ENCODE peak calls at places on chromosomes 1 and 21, in seven cellular contexts. L, Y, C, H, M, W and X are unnamed samples.

GRCh38 chr1:48203287-48203900 is 19.1 kb upstream of the SLC5A9 start:
- DNase-seq in L (peak), Y (no peak), C (peak), H (peak), M (no peak), W (no peak), X (no peak)

GRCh38 chr1:94063379-94063778 is 57.6 kb downstream of the ABCA4 start:
- DNase-seq in L (peak), Y (no peak), C (peak), H (no peak), M (peak), W (peak), X (no peak)

GRCh38 chr1:235503333-235504121 is 725 bp downstream of the B3GALNT2 start:
- DNase-seq in L (peak), Y (no peak), C (peak), H (peak), M (peak), W (peak), X (peak)

GRCh38 chr1:116722016-116722838 is 32.0 kb upstream of the CD2 start:
- DNase-seq in L (peak), Y (no peak), C (no peak), H (peak), M (no peak), W (no peak), X (no peak)

GRCh38 chr1:201069636-201070035 is 42.6 kb downstream of the CACNA1S start:
- DNase-seq in L (no peak), Y (no peak), C (no peak), H (no peak), M (no peak), W (no peak), X (no peak)

GRCh38 chr1:66532798-66533783 is 862 bp upstream of the SGIP1 start:
- DNase-seq in L (peak), Y (no peak), C (peak), H (no peak), M (peak), W (no peak), X (peak)

GRCh38 chr1:210400043-210400840 is 71.5 kb downstream of the HHAT start:
- DNase-seq in L (peak), Y (peak), C (peak), H (peak), M (peak), W (peak), X (peak)

GRCh38 chr1:181334724-181335123 is 148.6 kb upstream of the CACNA1E start:
- DNase-seq in L (no peak), Y (no peak), C (no peak), H (no peak), M (no peak), W (no peak), X (no peak)

GRCh38 chr21:25912402-25912746 is 177.6 kb downstream of the GABPA start:
- DNase-seq in L (no peak), Y (no peak), C (no peak), H (no peak), M (no peak), W (no peak), X (no peak)

GRCh38 chr1:34870395-34870794 is 10.8 kb upstream of the SMIM12 start:
- DNase-seq in L (no peak), Y (no peak), C (no peak), H (no peak), M (no peak), W (no peak), X (no peak)

GRCh38 chr1:101291562-101292035 is 54.8 kb downstream of the S1PR1 start:
- DNase-seq in L (peak), Y (no peak), C (peak), H (peak), M (peak), W (no peak), X (peak)

GRCh38 chr1:12715896-12716437 is at the start of gene AADACL3:
- DNase-seq in L (no peak), Y (no peak), C (no peak), H (peak), M (no peak), W (no peak), X (no peak)

GRCh38 chr21:34279883-34280282 is 83.9 kb upstream of the KCNE2 start:
- DNase-seq in L (peak), Y (no peak), C (no peak), H (peak), M (no peak), W (no peak), X (no peak)

GRCh38 chr21:34330055-34330454 is 33.8 kb upstream of the KCNE2 start:
- DNase-seq in L (no peak), Y (no peak), C (no peak), H (no peak), M (no peak), W (no peak), X (no peak)

GRCh38 chr1:9840176-9840575 is 16.4 kb upstream of the CLSTN1 start:
- DNase-seq in L (peak), Y (no peak), C (no peak), H (peak), M (no peak), W (no peak), X (peak)

GRCh38 chr21:37257526-37257966 is 9.6 kb downstream of the VPS26C start:
- DNase-seq in L (no peak), Y (peak), C (peak), H (no peak), M (peak), W (no peak), X (peak)

GRCh38 chr1:150552692-150553278 is 3.6 kb downstream of the ADAMTSL4 start:
- DNase-seq in L (no peak), Y (no peak), C (no peak), H (no peak), M (no peak), W (no peak), X (no peak)

GRCh38 chr1:215637041-215637573 is 70.0 kb downstream of the KCTD3 start:
- DNase-seq in L (peak), Y (no peak), C (peak), H (peak), M (no peak), W (peak), X (peak)

GRCh38 chr1:158434755-158435154 is 8.7 kb upstream of the OR10K2 start:
- DNase-seq in L (no peak), Y (no peak), C (no peak), H (no peak), M (no peak), W (no peak), X (no peak)

GRCh38 chr1:13593511-13594131 is 10.0 kb downstream of the PDPN start:
- DNase-seq in L (peak), Y (no peak), C (peak), H (peak), M (no peak), W (peak), X (peak)

GRCh38 chr1:53311104-53311908 is 16.6 kb downstream of the LRP8 start:
- DNase-seq in L (no peak), Y (no peak), C (no peak), H (no peak), M (no peak), W (no peak), X (no peak)

GRCh38 chr21:43284700-43285099 is 115.9 kb downstream of the CRYAA start:
- DNase-seq in L (no peak), Y (no peak), C (no peak), H (no peak), M (no peak), W (no peak), X (no peak)

GRCh38 chr1:2099871-2100774 is 49.9 kb downstream of the PRKCZ start:
- DNase-seq in L (no peak), Y (no peak), C (no peak), H (no peak), M (no peak), W (no peak), X (peak)

GRCh38 chr1:189429610-189430009 is 1048.1 kb downstream of the BRINP3 start:
- DNase-seq in L (peak), Y (no peak), C (peak), H (peak), M (peak), W (no peak), X (no peak)

GRCh38 chr1:43979528-43980254 is 681 bp downstream of the B4GALT2 start:
- DNase-seq in L (peak), Y (no peak), C (peak), H (peak), M (peak), W (peak), X (peak)

GRCh38 chr1:9784508-9785133 is 39.1 kb downstream of the CLSTN1 start:
- DNase-seq in L (peak), Y (peak), C (peak), H (peak), M (peak), W (peak), X (no peak)

GRCh38 chr1:57163332-57163731 is 197.5 kb upstream of the C8B start:
- DNase-seq in L (no peak), Y (no peak), C (no peak), H (no peak), M (no peak), W (no peak), X (no peak)

GRCh38 chr21:42621828-42622199 is 31.6 kb upstream of the PDE9A start:
- DNase-seq in L (no peak), Y (no peak), C (no peak), H (no peak), M (no peak), W (no peak), X (no peak)

GRCh38 chr1:153742411-153743142 is 14.7 kb downstream of the INTS3 start:
- DNase-seq in L (no peak), Y (peak), C (peak), H (no peak), M (no peak), W (no peak), X (no peak)

GRCh38 chr1:244918422-244919319 is 54.3 kb upstream of the HNRNPU start:
- DNase-seq in L (peak), Y (no peak), C (peak), H (peak), M (peak), W (peak), X (peak)
- H3K4me3 ChIP-seq in L (peak), Y (peak), C (peak), H (peak), M (peak), W (peak), X (no peak)

DNA sequence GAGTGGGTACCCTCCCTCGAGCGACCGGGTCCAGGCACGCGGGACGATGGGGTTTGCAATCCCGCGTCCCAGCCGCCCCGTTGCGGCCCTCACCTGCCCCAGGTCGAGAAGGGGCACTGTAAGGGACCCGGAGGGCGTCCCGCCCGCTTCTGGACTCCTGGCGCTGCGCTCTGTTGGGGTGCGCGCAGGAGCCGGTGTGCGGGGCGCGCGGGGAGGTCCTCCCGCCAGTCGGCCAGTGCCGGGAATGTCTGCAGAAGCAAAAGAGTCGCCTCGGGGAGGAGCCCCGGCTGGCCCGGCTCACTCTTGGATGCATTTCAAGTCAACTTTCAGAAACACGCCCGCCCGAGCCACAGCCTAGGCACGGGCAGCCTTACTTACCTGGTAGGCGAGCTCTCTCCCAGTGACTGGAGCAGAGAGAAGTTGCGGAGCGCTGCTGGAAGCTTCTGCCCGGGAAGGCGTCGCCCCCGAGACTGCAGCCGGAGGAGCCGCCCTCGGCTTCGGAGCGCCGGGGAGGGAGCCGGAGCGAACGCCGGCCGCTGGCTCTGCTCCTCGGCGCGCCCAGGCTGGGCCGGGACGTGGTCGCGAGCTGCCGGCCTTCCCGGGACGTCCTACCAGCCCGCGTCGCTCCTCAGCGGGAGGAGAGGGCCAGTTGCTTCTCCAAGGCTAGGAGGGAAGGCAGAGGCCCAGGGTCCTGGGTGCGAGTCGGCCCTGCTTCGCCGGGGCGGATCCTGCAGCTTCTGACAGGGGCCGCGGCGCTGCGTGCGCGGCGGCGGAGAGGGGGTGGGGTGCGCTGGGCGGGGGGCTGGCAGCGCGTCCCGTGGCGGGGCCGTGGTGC is at the start of gene LMX1A:
- DNase-seq in L (no peak), Y (no peak), C (no peak), H (peak), M (no peak), W (no peak), X (peak)
- H3K4me3 ChIP-seq in L (no peak), Y (no peak), C (peak), H (peak), M (no peak), W (peak), X (no peak)

DNA sequence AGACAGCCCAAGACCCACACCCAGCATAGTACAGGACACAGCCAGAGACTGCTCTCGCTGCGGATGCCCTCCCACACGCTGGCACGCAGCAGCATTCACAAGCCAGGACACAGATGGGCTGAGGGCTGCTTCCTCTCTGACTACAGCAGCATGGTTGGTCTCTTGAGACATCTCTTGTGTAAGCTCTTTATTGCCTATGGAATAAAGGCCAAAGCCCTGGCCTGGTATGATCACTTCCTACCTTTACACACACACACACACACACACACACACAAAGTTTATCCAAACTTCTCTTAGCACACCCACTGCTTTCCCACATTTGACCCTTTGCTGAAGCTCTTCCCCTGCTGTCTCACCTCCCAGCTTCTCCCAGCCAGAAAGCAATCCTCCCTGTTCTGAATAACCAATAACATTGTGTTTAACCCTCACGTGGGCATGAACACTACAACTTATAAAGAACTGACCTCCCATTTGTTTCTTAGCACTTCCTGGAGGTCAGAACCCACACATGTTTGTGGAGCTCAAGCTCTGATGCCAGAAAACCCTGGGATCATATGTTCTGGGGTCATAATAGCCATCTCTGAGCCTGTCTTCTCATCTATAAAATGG is 1.2 kb upstream of the LUZP1 start:
- DNase-seq in L (peak), Y (no peak), C (peak), H (peak), M (peak), W (no peak), X (peak)
- H3K4me3 ChIP-seq in L (no peak), Y (no peak), C (peak), H (peak), M (peak), W (no peak), X (no peak)

DNA sequence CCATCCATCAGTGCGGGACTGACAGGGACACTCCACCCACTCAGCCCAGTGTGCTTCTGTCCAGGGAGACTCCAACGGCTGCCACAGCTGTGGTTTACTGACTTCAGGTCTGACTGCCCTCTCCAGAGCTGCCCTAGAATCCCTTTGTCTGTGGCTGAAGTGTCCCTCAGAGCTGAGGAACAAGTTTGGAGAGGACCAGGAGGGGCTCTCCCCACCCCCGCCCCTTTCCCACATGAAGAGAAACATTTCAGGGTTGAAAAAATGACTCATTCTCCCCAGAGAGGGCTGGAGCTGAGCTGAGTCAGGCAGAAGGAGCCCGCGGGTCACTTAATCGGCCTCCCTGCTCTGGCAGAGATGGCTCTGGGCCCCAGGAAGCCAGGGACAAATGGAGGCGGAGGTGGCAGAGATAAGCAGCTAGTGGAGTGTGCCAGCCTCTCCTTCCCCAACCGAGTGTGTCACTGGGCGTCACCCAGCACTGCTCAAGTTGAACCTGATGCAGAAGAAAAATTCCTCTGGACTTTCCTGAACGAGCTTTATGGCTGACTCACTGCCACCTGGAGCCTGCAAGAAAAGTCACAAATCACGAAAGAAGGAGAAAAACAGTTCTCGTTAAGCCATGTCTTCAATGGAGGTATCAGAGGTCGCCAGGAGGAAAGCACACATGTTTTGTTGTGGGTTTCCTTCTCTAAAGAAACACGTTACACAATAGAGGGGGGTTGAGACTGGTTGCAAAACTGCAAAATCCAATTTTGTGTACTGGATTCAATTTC is 34.3 kb upstream of the ECE1 start:
- DNase-seq in L (peak), Y (no peak), C (peak), H (peak), M (peak), W (peak), X (peak)
- H3K4me3 ChIP-seq in L (no peak), Y (no peak), C (no peak), H (no peak), M (peak), W (peak), X (no peak)